ENCODE peak calls at places on chromosome 22, in nine cellular contexts. G, F, Z, T, K, D, H, Y and J are unnamed samples.

GRCh38 chr22:32650553-32651345 is 150.8 kb upstream of the TIMP3 start:
- DNase-seq in G (no peak), Z (no peak), T (no peak), Y (peak), K (no peak), F (no peak), H (no peak), D (no peak), J (no peak)

GRCh38 chr22:41589260-41589600 is 410 bp downstream of the PMM1 start:
- DNase-seq in T (no peak), D (peak), H (no peak), F (peak), Y (peak), G (no peak), K (no peak), Z (no peak), J (no peak)

GRCh38 chr22:25062378-25063095 is 110.0 kb downstream of the KIAA1671 start:
- DNase-seq in D (no peak), Y (no peak), Z (peak), F (no peak), G (no peak), K (no peak), H (no peak), T (no peak), J (no peak)

GRCh38 chr22:24219750-24220149 is 25.1 kb downstream of the GGT5 start:
- DNase-seq in Z (no peak), G (no peak), F (no peak), T (no peak), H (no peak), Y (no peak), D (no peak), K (no peak), J (no peak)

GRCh38 chr22:32073823-32074380 is 30.8 kb downstream of the SLC5A1 start:
- DNase-seq in Z (no peak), H (no peak), T (no peak), D (peak), F (no peak), Y (no peak), G (no peak), K (no peak), J (no peak)

GRCh38 chr22:26847816-26848215 is 190.4 kb downstream of the MIAT start:
- DNase-seq in D (no peak), F (no peak), G (no peak), Z (no peak), H (no peak), Y (no peak), T (no peak), K (no peak), J (no peak)

GRCh38 chr22:42856179-42856864 is 751 bp downstream of the ARFGAP3 start:
- DNase-seq in D (peak), K (peak), Z (peak), F (peak), G (peak), Y (peak), T (no peak), H (peak), J (peak)

GRCh38 chr22:25448435-25449051 is 115.9 kb upstream of the GRK3 start:
- DNase-seq in G (no peak), T (no peak), Y (peak), F (no peak), H (no peak), D (peak), K (no peak), Z (peak), J (peak)

GRCh38 chr22:42880815-42881214 is 23.7 kb upstream of the ARFGAP3 start:
- DNase-seq in Z (no peak), F (no peak), G (no peak), K (no peak), Y (no peak), T (peak), H (peak), D (no peak), J (no peak)

GRCh38 chr22:42963231-42963595 is 51.7 kb downstream of the PACSIN2 start:
- DNase-seq in T (no peak), G (no peak), F (no peak), H (no peak), Z (no peak), Y (no peak), K (no peak), D (no peak), J (no peak)

GRCh38 chr22:24024354-24024753 is 13.2 kb downstream of the CABIN1 start:
- DNase-seq in Z (no peak), D (no peak), Y (no peak), F (no peak), G (no peak), T (no peak), H (no peak), K (no peak), J (no peak)

GRCh38 chr22:46425011-46425410 is 89.5 kb downstream of the TRMU start:
- DNase-seq in D (no peak), G (no peak), F (no peak), K (no peak), Z (no peak), T (no peak), Y (peak), H (no peak), J (no peak)

GRCh38 chr22:32591620-32592019 is 117.0 kb downstream of the FBXO7 start:
- DNase-seq in K (no peak), Y (peak), D (no peak), F (no peak), G (no peak), Z (no peak), H (no peak), T (no peak), J (no peak)

GRCh38 chr22:46843691-46844297 is 81.3 kb downstream of the TBC1D22A start:
- DNase-seq in F (no peak), D (no peak), Z (no peak), G (no peak), H (no peak), Y (peak), T (no peak), K (no peak), J (no peak)

DNA sequence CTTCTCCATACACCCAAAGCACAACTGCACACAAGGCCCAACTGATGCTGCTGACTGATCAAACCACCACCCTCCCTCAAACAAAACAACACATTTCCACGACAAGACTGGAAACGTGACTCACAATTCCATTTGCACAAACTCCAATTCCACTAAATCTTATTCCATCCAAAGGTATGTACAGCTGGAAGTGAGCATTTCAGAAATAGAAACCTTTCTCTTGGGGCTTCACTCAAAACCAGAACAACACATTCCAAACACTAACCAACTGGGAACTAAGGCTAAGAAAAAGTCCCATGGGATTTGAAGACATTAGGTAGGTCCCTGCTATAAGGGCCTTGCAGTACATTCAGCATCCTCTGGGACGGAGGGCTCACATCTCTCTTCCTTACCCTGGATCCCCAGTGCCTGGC is 19.6 kb downstream of the MORC2 start:
- DNase-seq in D (no peak), F (no peak), K (no peak), H (no peak), T (no peak), Z (no peak), G (no peak), Y (peak), J (no peak)
- H3K27ac ChIP-seq in D (no peak), F (no peak), K (peak), H (no peak), T (no peak), Z (no peak), G (peak), Y (no peak), J (no peak)

DNA sequence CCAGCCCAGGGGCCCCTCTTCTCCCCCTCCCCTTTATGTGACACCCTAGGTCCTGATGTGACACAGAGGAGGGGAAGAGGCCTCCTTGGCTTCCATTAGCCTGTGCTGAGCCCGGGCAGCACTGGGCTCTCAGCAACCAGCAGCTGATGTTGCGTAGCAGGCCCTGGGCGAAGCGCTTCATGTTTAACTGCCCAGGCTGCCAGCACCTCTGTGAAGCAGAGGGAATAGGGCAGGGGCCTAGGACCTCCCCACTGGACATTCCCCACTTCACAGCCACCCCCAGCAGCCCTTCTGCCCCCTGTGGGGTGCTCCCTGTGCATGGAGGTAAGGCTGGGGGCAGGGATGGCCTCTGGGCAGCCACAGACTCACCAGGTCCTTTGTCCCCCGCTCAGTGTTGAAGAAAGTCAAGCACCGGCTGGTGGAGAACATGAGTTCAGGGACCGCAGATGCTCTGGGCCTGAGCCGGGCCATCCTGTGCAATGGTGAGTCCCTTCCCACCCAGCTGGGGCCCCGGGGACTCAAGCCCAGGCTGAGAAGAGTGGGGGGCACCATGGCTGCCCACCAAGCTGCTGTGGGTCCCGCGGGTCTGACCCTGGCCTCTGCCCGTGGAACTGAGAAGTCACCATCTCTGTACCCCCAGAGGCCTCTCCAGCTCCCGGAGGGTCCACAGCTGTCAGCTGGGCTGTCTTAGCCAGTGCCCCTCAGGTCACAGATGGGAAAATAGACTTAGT is 11.6 kb downstream of the PICK1 start:
- DNase-seq in Z (no peak), Y (no peak), D (no peak), G (no peak), K (no peak), F (no peak), H (no peak), T (no peak), J (no peak)
- H3K27ac ChIP-seq in Z (no peak), Y (no peak), D (no peak), G (peak), K (no peak), F (peak), H (no peak), T (no peak), J (peak)

GRCh38 chr22:33918676-33919590 is 1.3 kb downstream of the LARGE1 start:
- DNase-seq in T (no peak), Z (no peak), K (no peak), F (no peak), H (no peak), Y (peak), G (no peak), D (no peak), J (no peak)
- H3K27ac ChIP-seq in T (no peak), Z (no peak), K (peak), F (peak), H (no peak), Y (no peak), G (peak), D (no peak), J (no peak)

GRCh38 chr22:22927888-22928665 is 40.5 kb downstream of the IGLL5 start:
- DNase-seq in Y (peak), G (no peak), F (no peak), K (no peak), D (no peak), Z (no peak), H (no peak), T (no peak), J (no peak)

GRCh38 chr22:22929381-22930221 is 42.0 kb downstream of the IGLL5 start:
- DNase-seq in F (no peak), T (no peak), H (no peak), D (no peak), K (no peak), Z (no peak), G (no peak), Y (no peak), J (no peak)

GRCh38 chr22:22930222-22930497 is 42.5 kb downstream of the IGLL5 start:
- DNase-seq in D (no peak), K (no peak), H (no peak), T (no peak), Y (no peak), F (no peak), G (no peak), Z (no peak), J (no peak)

GRCh38 chr22:22927196-22927887 is 39.7 kb downstream of the IGLL5 start:
- DNase-seq in T (no peak), F (no peak), D (no peak), K (no peak), G (no peak), Z (no peak), Y (peak), H (no peak), J (no peak)

DNA sequence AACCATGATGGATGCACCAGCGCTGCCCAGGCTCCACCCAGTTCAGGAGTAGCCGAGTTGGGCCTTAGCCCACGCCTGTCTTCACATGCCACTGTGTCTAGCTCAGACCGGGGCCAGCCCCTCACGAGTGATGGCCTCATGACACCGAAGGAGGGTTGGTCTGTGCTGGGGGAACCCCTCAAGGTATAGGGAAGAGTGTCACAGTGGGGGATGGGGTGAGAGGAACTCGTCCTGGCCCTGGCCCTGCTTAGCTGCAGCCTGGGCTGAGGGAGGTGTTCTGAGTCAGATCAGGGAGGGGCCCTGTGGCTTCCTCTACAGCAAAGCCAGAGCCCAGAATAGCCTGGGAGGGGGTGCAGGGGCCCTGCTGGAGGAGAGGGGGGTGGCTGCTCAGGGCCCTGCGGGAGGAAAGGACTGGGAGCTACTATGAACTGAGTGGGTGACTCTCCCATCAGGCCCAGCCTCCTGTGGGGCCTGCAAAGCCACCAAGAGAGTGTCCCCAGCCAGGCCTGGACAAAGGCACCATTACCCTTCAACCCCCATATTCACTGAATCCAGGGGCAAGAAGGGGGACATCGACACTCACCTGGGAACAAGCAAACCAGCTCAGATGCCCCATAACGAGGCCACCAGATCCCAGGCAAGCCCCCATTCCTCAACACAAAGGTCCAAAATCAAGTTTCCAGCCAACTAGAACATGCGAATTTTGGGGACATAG is 41.2 kb downstream of the IGLL5 start:
- DNase-seq in H (no peak), F (peak), K (no peak), G (peak), Y (peak), T (no peak), D (peak), Z (peak), J (no peak)
- H3K27ac ChIP-seq in H (no peak), F (no peak), K (no peak), G (no peak), Y (no peak), T (no peak), D (no peak), Z (no peak), J (no peak)

GRCh38 chr22:35315141-35315854 is 15.6 kb downstream of the TOM1 start:
- DNase-seq in K (no peak), Y (no peak), Z (no peak), T (no peak), F (no peak), H (no peak), D (no peak), G (peak), J (no peak)

GRCh38 chr22:35315855-35316745 is 16.4 kb downstream of the TOM1 start:
- DNase-seq in G (peak), T (no peak), K (peak), H (no peak), Z (no peak), F (no peak), Y (no peak), D (no peak), J (no peak)

GRCh38 chr22:35313311-35314121 is 13.8 kb downstream of the TOM1 start:
- DNase-seq in G (peak), F (no peak), D (no peak), T (no peak), H (no peak), K (peak), Z (no peak), Y (peak), J (peak)

GRCh38 chr22:35312198-35313059 is 12.7 kb downstream of the TOM1 start:
- DNase-seq in D (peak), F (no peak), T (no peak), Y (peak), Z (no peak), G (no peak), K (no peak), H (no peak), J (no peak)

GRCh38 chr22:35314161-35314942 is 14.7 kb downstream of the TOM1 start:
- DNase-seq in D (peak), T (peak), Y (no peak), F (no peak), G (no peak), K (no peak), Z (no peak), H (no peak), J (peak)
- H3K27ac ChIP-seq in D (peak), T (no peak), Y (peak), F (no peak), G (peak), K (peak), Z (no peak), H (peak), J (peak)

GRCh38 chr22:50676211-50676636 is 3.6 kb downstream of the SHANK3 start:
- DNase-seq in H (no peak), Z (no peak), D (no peak), Y (no peak), G (no peak), T (no peak), K (no peak), F (no peak), J (no peak)

GRCh38 chr22:50678218-50678650 is 5.6 kb downstream of the SHANK3 start:
- DNase-seq in Z (no peak), H (no peak), T (no peak), F (no peak), Y (no peak), G (no peak), K (no peak), D (no peak), J (no peak)

GRCh38 chr22:50677493-50678217 is 5.0 kb downstream of the SHANK3 start:
- DNase-seq in Z (no peak), G (no peak), Y (no peak), D (no peak), H (no peak), F (no peak), T (no peak), K (no peak), J (peak)

GRCh38 chr22:50676661-50677492 is 4.3 kb downstream of the SHANK3 start:
- DNase-seq in D (no peak), K (no peak), F (no peak), T (no peak), Y (no peak), H (no peak), G (no peak), Z (no peak), J (no peak)

DNA sequence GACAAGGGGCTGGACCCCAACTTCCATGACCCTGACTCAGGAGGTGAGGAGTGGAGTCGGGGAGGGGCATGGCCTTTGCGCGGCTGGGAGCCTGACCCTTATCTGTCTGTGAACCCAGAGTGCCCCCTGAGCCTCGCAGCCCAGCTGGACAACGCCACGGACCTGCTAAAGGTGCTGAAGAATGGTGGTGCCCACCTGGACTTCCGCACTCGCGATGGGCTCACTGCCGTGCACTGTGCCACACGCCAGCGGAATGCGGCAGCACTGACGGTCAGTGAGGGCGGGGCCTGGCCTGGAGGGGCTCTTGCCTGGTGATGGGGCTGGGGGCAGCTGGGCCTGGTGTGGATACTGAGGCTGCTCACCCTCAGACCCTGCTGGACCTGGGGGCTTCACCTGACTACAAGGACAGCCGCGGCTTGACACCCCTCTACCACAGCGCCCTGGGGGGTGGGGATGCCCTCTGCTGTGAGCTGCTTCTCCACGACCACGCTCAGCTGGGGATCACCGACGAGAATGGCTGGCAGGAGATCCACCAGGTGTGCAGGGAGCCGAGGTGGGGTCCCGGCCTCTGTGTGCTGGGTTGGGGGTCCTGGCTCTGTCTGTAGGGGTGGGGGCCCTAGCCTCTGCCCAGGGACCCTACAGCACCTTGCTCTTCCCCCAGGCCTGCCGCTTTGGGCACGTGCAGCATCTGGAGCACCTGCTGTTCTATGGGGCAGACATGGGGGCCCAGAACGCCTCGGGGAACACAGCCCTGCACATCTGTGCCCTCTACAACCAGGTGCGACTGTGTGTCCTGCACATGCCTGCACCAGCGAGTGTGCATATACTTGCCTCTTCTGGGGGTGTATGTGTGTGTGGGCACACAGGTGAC is 6.3 kb downstream of the SHANK3 start:
- DNase-seq in H (no peak), F (no peak), G (no peak), D (no peak), Y (no peak), K (no peak), Z (no peak), T (no peak), J (peak)
- H3K27ac ChIP-seq in H (no peak), F (no peak), G (peak), D (no peak), Y (no peak), K (no peak), Z (no peak), T (no peak), J (no peak)

DNA sequence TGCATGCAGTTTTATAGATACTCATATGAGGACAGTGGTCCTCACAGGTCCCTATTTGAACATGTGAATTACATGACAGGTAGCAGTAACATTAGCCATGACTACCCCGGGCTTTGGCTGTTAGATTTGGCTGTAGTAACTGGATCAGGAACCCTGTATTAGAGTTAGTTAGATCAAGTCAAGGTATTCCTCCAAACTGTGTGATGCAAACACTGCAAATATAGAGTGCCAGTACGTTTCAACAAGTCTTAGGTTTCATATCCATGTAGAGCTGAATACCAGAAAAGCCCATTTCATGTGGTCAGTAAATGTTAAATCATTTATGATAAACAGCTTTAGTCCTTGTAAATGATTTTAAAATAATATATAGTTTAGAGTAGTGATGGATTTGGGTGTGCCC is 29.5 kb upstream of the PITPNB start:
- DNase-seq in F (no peak), K (no peak), T (no peak), Z (no peak), G (no peak), H (no peak), Y (no peak), D (no peak), J (no peak)
- H3K27ac ChIP-seq in F (no peak), K (no peak), T (no peak), Z (no peak), G (no peak), H (no peak), Y (no peak), D (no peak), J (no peak)